ENCODE peak calls at places on chromosome 5, in four cellular contexts. I is tibial nerve, O is body of pancreas, Z is left ventricle myocardium inferior. E is an unnamed sample.

GRCh38 chr5:13566903-13567339 is 377.6 kb downstream of the DNAH5 start:
- DNase-seq in I (no peak), O (no peak), Z (no peak), E (no peak)

GRCh38 chr5:73693573-73694061 is 67.6 kb downstream of the ARHGEF28 start:
- DNase-seq in I (no peak), O (peak), Z (no peak), E (no peak)

GRCh38 chr5:83919071-83920041 is 198.7 kb upstream of the HAPLN1 start:
- DNase-seq in I (no peak), O (no peak), Z (no peak), E (no peak)

GRCh38 chr5:116861097-116861496 is 286.5 kb upstream of the SEMA6A start:
- DNase-seq in I (no peak), O (no peak), Z (no peak), E (no peak)

GRCh38 chr5:112878760-112879159 is 17.7 kb downstream of the SRP19 start:
- DNase-seq in I (no peak), O (no peak), Z (no peak), E (no peak)

GRCh38 chr5:91132552-91132951 is 250.6 kb downstream of the ARRDC3 start:
- DNase-seq in I (no peak), O (no peak), Z (no peak), E (no peak)

GRCh38 chr5:54845567-54845941 is 139.8 kb downstream of the ESM1 start:
- DNase-seq in I (no peak), O (no peak), Z (no peak), E (no peak)

GRCh38 chr5:89229331-89230070 is 346.5 kb upstream of the MEF2C start:
- DNase-seq in I (no peak), O (no peak), Z (no peak), E (no peak)

GRCh38 chr5:50744761-50745160 is 78.3 kb downstream of the PARP8 start:
- DNase-seq in I (no peak), O (no peak), Z (no peak), E (no peak)

GRCh38 chr5:158727108-158727507 is 372.6 kb downstream of the EBF1 start:
- DNase-seq in I (peak), O (no peak), Z (no peak), E (no peak)

GRCh38 chr5:154273028-154273617 is 82.6 kb downstream of the GALNT10 start:
- DNase-seq in I (no peak), O (no peak), Z (no peak), E (no peak)

GRCh38 chr5:74336286-74336685 is 304.2 kb downstream of the ENC1 start:
- DNase-seq in I (no peak), O (no peak), Z (no peak), E (no peak)

GRCh38 chr5:179895861-179896260 is 11.8 kb downstream of the TBC1D9B start:
- DNase-seq in I (no peak), O (no peak), Z (no peak), E (no peak)

GRCh38 chr5:163914911-163915310 is 409.5 kb downstream of the MAT2B start:
- DNase-seq in I (no peak), O (no peak), Z (no peak), E (no peak)

GRCh38 chr5:60883229-60883628 is 39.2 kb upstream of the ELOVL7 start:
- DNase-seq in I (no peak), O (no peak), Z (no peak), E (no peak)

GRCh38 chr5:89087551-89088318 is 204.8 kb upstream of the MEF2C start:
- DNase-seq in I (no peak), O (no peak), Z (no peak), E (no peak)

GRCh38 chr5:154258531-154259217 is 68.1 kb downstream of the GALNT10 start:
- DNase-seq in I (no peak), O (no peak), Z (no peak), E (no peak)

GRCh38 chr5:32585446-32586250 is at the start of gene SUB1:
- DNase-seq in I (peak), O (peak), Z (peak), E (peak)
- TF ChIP-seq CTCF in I (no peak), O (no peak), Z (no peak), E (no peak)

GRCh38 chr5:81751009-81751835 is at the start of gene SSBP2:
- DNase-seq in I (peak), O (peak), Z (peak), E (peak)
- TF ChIP-seq CTCF in I (peak), O (peak), Z (no peak), E (no peak)

GRCh38 chr5:25641140-25641539 is 996.4 kb upstream of the CDH10 start:
- DNase-seq in I (no peak), O (no peak), Z (no peak), E (no peak)
- TF ChIP-seq CTCF in I (no peak), O (no peak), Z (no peak), E (no peak)

GRCh38 chr5:5726401-5726800 is 303.9 kb downstream of the ICE1 start:
- DNase-seq in I (no peak), O (no peak), Z (no peak), E (no peak)
- TF ChIP-seq CTCF in I (no peak), O (no peak), Z (no peak), E (no peak)

GRCh38 chr5:169003721-169004481 is 297.0 kb downstream of the SLIT3 start:
- DNase-seq in I (no peak), O (no peak), Z (no peak), E (no peak)
- TF ChIP-seq CTCF in I (peak), O (peak), Z (peak), E (no peak)

DNA sequence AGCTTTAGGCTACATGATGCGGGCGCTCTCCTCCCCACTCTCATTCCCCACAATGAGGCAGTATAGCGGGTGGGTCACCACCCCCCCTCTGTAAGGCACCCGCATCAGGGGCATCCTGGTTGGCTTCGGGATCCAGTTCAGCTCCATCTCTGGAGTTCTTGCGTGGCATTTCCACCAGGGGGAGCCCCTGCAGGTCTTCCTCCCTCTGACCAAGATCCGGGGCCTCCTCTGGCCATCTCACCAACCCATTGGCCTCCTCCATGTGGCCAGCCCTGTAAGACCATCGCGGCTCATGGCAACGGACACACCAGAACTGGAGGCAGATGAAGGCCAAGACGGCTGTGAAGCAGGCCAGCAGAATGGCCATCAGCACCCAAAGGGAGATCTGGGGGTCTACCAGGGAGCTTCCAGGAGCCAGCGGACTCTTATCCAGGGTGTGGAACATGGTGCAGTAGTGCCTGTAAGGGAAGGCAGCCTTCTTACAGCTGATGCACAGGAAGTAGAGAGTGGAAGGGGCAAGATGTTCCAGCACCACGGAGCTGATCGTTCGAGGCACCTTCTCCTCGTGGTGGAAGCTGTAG is 77.0 kb downstream of the CYFIP2 start:
- DNase-seq in I (no peak), O (peak), Z (no peak), E (peak)
- TF ChIP-seq CTCF in I (no peak), O (peak), Z (peak), E (peak)

GRCh38 chr5:27015758-27016157 is 22.6 kb downstream of the CDH9 start:
- DNase-seq in I (no peak), O (no peak), Z (no peak), E (no peak)

GRCh38 chr5:27026791-27027190 is 11.6 kb downstream of the CDH9 start:
- DNase-seq in I (no peak), O (no peak), Z (no peak), E (no peak)

GRCh38 chr5:27026059-27026458 is 12.3 kb downstream of the CDH9 start:
- DNase-seq in I (no peak), O (no peak), Z (no peak), E (no peak)

DNA sequence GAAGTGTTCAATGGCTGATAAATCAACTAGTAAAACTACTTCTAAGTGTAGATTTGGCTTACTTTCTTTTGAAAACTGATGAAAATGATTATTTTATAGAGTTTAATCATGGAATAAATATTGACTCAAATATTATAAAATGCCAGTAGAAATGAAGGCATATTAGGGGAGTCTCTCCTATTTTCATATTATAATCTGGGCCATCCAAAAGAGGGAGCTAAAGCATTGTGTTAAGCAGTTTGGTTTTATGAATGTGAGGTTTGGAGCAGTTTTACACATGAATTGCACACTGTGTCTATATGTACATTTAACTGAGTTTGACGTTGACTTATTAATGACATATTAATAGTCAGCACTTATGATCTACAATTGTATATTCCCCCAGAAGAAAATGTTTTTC is 17.4 kb downstream of the CDH9 start:
- DNase-seq in I (no peak), O (no peak), Z (no peak), E (no peak)
- TF ChIP-seq CTCF in I (no peak), O (no peak), Z (no peak), E (no peak)

DNA sequence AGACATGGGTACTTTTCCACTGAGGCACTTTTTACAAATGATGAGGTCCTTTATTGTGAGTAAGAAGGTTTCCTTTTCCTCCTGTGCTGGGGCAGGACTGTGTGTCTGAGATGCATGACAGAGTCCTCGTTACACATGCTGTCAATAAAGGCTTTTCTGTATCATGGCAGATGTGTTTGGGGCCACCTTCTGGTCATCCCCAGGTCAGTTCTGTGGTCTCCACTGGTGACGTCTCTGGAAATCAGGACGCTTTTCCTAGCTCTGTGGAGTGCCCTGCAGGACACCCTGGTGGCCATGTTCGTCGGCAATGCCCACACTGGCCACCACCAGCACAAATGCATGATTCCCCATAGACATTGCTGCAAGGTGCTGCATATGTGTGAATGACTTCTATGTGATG is 2.8 kb downstream of the CMBL start:
- DNase-seq in I (no peak), O (no peak), Z (no peak), E (no peak)
- TF ChIP-seq CTCF in I (no peak), O (no peak), Z (peak), E (no peak)

GRCh38 chr5:31553863-31554262 is 21.8 kb downstream of the C5orf22 start:
- DNase-seq in I (no peak), O (no peak), Z (no peak), E (no peak)
- TF ChIP-seq CTCF in I (no peak), O (no peak), Z (no peak), E (no peak)

E was measured in mesothelial cell of epicardium.